ENCODE peak calls at places on chromosomes 7 and 10, in ten cellular contexts. U is NCI-H1694 treated with DMSO at 0.1 percent for 48 hours; L is iris pigment epithelial cell; D is posterior cingulate gyrus; Z is effector memory CD8-positive, alpha-beta T cell; X is HT1080; I is left colon; Y is hypothalamus; Q is pons; S is choroid plexus epithelial cell. T is an unnamed sample.

GRCh38 chr7:107503667-107504066 is 33.8 kb downstream of the GPR22 start:
- DNase-seq in Q (no peak), U (no peak), I (no peak), D (no peak), X (no peak), S (no peak), Y (no peak), Z (no peak), L (no peak), T (no peak)

GRCh38 chr7:3265388-3265787 is 35.7 kb upstream of the SDK1 start:
- DNase-seq in X (no peak), Q (no peak), I (no peak), U (no peak), L (no peak), Z (no peak), D (no peak), S (no peak), Y (no peak), T (no peak)

GRCh38 chr7:19982841-19983835 is 209.7 kb upstream of the TMEM196 start:
- DNase-seq in D (no peak), Z (no peak), U (no peak), L (peak), S (peak), Q (peak), Y (no peak), I (peak), X (peak), T (no peak)

GRCh38 chr7:138992052-138992531 is 10.9 kb upstream of the KIAA1549 start:
- DNase-seq in S (no peak), D (peak), Q (no peak), U (no peak), Y (no peak), I (no peak), X (peak), L (peak), Z (no peak), T (no peak)

GRCh38 chr10:119493155-119493554 is 49.4 kb downstream of the RGS10 start:
- DNase-seq in I (no peak), D (no peak), Z (no peak), U (no peak), Q (no peak), Y (no peak), X (no peak), L (no peak), S (no peak), T (no peak)

GRCh38 chr7:44087914-44088838 is 5.8 kb upstream of the POLM start:
- DNase-seq in D (no peak), Z (no peak), Y (peak), I (peak), X (peak), Q (no peak), L (peak), U (no peak), S (peak), T (no peak)

GRCh38 chr7:1762238-1762945 is 92.3 kb downstream of the ELFN1 start:
- DNase-seq in I (no peak), Y (no peak), X (no peak), U (no peak), Z (no peak), Q (no peak), D (no peak), L (no peak), S (no peak), T (no peak)

GRCh38 chr10:18906636-18907035 is 142.0 kb upstream of the MALRD1 start:
- DNase-seq in L (no peak), U (no peak), Q (no peak), S (peak), D (no peak), Z (no peak), X (no peak), I (no peak), Y (no peak), T (no peak)

GRCh38 chr7:17625038-17625437 is 315.3 kb downstream of the SNX13 start:
- DNase-seq in X (peak), Q (no peak), S (peak), L (peak), D (no peak), Y (no peak), U (no peak), I (no peak), Z (no peak), T (no peak)

GRCh38 chr10:95406651-95407280 is 116.0 kb upstream of the PDLIM1 start:
- DNase-seq in X (peak), Q (no peak), I (peak), Y (no peak), D (peak), L (no peak), S (no peak), U (peak), Z (no peak), T (no peak)

GRCh38 chr7:4683043-4683883 is 1.2 kb downstream of the FOXK1 start:
- DNase-seq in X (no peak), I (peak), Z (peak), Q (no peak), L (no peak), S (no peak), U (no peak), D (no peak), Y (no peak), T (peak)

GRCh38 chr7:46715579-46715978 is 794.5 kb upstream of the IGFBP3 start:
- DNase-seq in X (no peak), Z (no peak), S (peak), I (no peak), L (peak), Q (no peak), D (no peak), Y (no peak), U (no peak), T (no peak)

GRCh38 chr10:36048780-36049179 is 406.7 kb upstream of the FZD8 start:
- DNase-seq in I (no peak), X (no peak), D (no peak), Q (no peak), Z (no peak), U (no peak), L (no peak), S (no peak), Y (no peak), T (no peak)